ENCODE peak calls at places on chromosomes 6 and 20, in six cellular contexts. T is transverse colon, K is endothelial cell of umbilical vein, G is upper lobe of left lung, E is ovary, B is vagina. J is an unnamed sample.
A peak's percentile ranks its signal among the peaks of the same experiment; 100 is the strongest.

GRCh38 chr6:157280153-157280552 is 43.2 kb downstream of the TMEM242 start:
- DNase-seq in T (no peak), K (no peak), G (no peak), E (no peak), B (no peak), J (no peak)

GRCh38 chr6:7201732-7202541 is 94.2 kb downstream of the RREB1 start:
- DNase-seq in T (peak; percentile 65), K (no peak), G (peak; percentile 85), E (no peak), B (no peak), J (peak; percentile 86)

GRCh38 chr6:7479801-7480266 is 61.6 kb upstream of the DSP start:
- DNase-seq in T (peak; percentile 66), K (peak; percentile 6), G (peak; percentile 66), E (no peak), B (peak; percentile 91), J (peak; percentile 71)

GRCh38 chr6:10268661-10269060 is 146.2 kb downstream of the TFAP2A start:
- DNase-seq in T (no peak), K (no peak), G (no peak), E (no peak), B (no peak), J (no peak)

GRCh38 chr6:50276771-50277261 is 227.1 kb upstream of the DEFB112 start:
- DNase-seq in T (no peak), K (no peak), G (no peak), E (no peak), B (no peak), J (no peak)

GRCh38 chr6:35419431-35419830 is 32.7 kb upstream of the FANCE start:
- DNase-seq in T (no peak), K (peak; percentile 75), G (no peak), E (no peak), B (no peak), J (no peak)

GRCh38 chr6:157410088-157410487 is 29.1 kb downstream of the ZDHHC14 start:
- DNase-seq in T (no peak), K (no peak), G (no peak), E (no peak), B (no peak), J (no peak)

GRCh38 chr20:25072226-25072811 is 9.6 kb downstream of the VSX1 start:
- DNase-seq in T (no peak), K (no peak), G (no peak), E (no peak), B (peak; percentile 77), J (peak; percentile 4)

GRCh38 chr6:140980265-140980887 is 1152.3 kb upstream of the GJE1 start:
- DNase-seq in T (no peak), K (no peak), G (no peak), E (no peak), B (no peak), J (no peak)

GRCh38 chr6:107807186-107807585 is 16.9 kb downstream of the SCML4 start:
- DNase-seq in T (no peak), K (no peak), G (no peak), E (no peak), B (peak; percentile 54), J (no peak)

GRCh38 chr6:149925974-149926777 is 3.3 kb upstream of the RAET1G start:
- DNase-seq in T (peak; percentile 93), K (peak; percentile 80), G (peak; percentile 91), E (peak; percentile 91), B (peak; percentile 94), J (peak; percentile 70)

GRCh38 chr6:34657307-34657978 is 39.1 kb downstream of the ILRUN start:
- DNase-seq in T (peak; percentile 60), K (peak; percentile 92), G (peak; percentile 61), E (no peak), B (no peak), J (peak; percentile 73)

GRCh38 chr6:193773-194310 is 98.4 kb upstream of the DUSP22 start:
- DNase-seq in T (no peak), K (no peak), G (no peak), E (no peak), B (no peak), J (no peak)

GRCh38 chr6:137882225-137882961 is 15.3 kb downstream of the TNFAIP3 start:
- DNase-seq in T (no peak), K (no peak), G (no peak), E (no peak), B (peak; percentile 65), J (no peak)

GRCh38 chr6:21508753-21509152 is 84.8 kb upstream of the SOX4 start:
- DNase-seq in T (no peak), K (no peak), G (no peak), E (no peak), B (no peak), J (no peak)

DNA sequence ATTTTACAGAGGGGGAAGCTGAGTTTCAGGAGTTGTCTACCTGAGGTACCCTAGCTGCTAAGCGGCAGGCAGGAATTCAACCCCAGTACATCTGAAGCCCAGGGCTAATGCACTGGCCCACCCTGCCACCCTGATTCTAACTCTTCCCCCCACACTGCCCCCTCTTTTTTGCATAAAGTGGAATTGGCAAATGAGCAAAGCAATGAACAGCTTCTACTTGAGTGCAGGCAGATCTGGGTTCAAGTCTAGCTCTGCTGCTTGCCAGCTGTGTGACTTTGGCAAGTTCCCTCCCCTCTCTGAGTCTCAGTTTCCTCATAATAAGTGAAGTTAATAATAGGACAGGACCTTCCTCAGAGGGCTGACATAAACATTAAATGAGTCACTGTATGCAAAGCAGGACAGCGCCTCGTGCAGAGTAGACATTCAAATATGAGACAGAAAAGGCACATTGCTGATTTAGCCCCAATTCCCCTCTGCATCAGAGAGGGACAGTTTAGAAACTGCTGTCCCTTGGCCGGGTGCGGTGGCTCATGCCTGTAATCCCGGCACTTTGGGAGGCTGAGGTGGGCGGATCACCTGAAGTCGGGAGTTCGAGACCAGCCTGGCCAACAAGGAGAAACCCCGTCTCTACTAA is 4.7 kb downstream of the ADA start:
- DNase-seq in T (peak; percentile 36), K (peak; percentile 68), G (no peak), E (no peak), B (no peak), J (peak; percentile 74)
- H3K4me3 ChIP-seq in T (no peak overlapping the region), K (no peak overlapping the region), G (no peak overlapping the region), E (no peak overlapping the region), B (no peak overlapping the region), J (no peak overlapping the region)

GRCh38 chr6:136324981-136325380 is 35.3 kb upstream of the BCLAF1 start:
- DNase-seq in T (no peak), K (no peak), G (no peak), E (no peak), B (no peak), J (no peak)

GRCh38 chr6:136330634-136331033 is 41.0 kb upstream of the BCLAF1 start:
- DNase-seq in T (no peak), K (no peak), G (no peak), E (no peak), B (no peak), J (no peak)

GRCh38 chr6:136323431-136324112 is 33.9 kb upstream of the BCLAF1 start:
- DNase-seq in T (no peak), K (no peak), G (no peak), E (no peak), B (no peak), J (no peak)

GRCh38 chr6:136331461-136331860 is 41.8 kb upstream of the BCLAF1 start:
- DNase-seq in T (no peak), K (no peak), G (no peak), E (no peak), B (no peak), J (no peak)

DNA sequence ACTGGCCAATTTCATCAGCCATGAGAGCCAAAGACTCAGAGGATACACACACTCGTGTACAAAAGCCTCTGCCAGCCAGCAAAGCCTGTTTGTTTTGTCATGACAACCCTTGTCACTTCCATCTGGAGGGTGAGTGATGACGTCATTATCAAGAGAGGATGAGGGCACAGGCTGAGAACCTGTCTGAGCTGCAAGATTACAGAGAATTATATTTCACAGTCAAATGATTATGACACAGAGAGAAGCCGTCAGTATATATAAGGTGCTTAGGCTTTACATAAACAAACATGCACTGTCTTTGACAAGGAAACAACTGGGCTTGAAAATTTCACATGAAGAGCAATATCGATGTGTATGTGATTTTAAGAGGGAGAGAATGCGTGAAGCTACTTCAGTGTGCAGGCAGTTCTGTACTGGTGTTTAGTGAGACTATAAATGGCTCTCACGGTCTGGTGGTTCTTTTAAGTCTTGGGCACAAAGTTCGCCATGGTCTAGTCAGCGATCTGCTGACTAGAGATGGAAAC is 36.5 kb upstream of the BCLAF1 start:
- DNase-seq in T (no peak), K (peak; percentile 10), G (no peak), E (no peak), B (no peak), J (no peak)
- TF ChIP-seq POLR2A in T (no peak), K (no peak), G (no peak), E (no peak), B (no peak), J (no peak)

GRCh38 chr6:51986864-51987263 is 100.5 kb downstream of the PKHD1 start:
- DNase-seq in T (no peak), K (no peak), G (no peak), E (no peak), B (no peak), J (no peak)

GRCh38 chr6:51983564-51983963 is 103.8 kb downstream of the PKHD1 start:
- DNase-seq in T (no peak), K (no peak), G (no peak), E (no peak), B (no peak), J (no peak)
- H3K27ac ChIP-seq in T (no peak overlapping the region), K (no peak overlapping the region), G (no peak overlapping the region), E (no peak overlapping the region), B (no peak overlapping the region), J (no peak overlapping the region)

GRCh38 chr6:104951677-104952076 is 5.2 kb upstream of the LIN28B start:
- DNase-seq in T (no peak), K (no peak), G (no peak), E (no peak), B (no peak), J (no peak)

GRCh38 chr6:104955491-104955890 is 1.4 kb upstream of the LIN28B start:
- DNase-seq in T (no peak), K (no peak), G (no peak), E (no peak), B (no peak), J (no peak)

GRCh38 chr6:104952911-104953409 is 3.9 kb upstream of the LIN28B start:
- DNase-seq in T (no peak), K (no peak), G (no peak), E (no peak), B (no peak), J (no peak)

GRCh38 chr6:104954091-104954797 is 2.7 kb upstream of the LIN28B start:
- DNase-seq in T (no peak), K (no peak), G (no peak), E (no peak), B (no peak), J (no peak)

GRCh38 chr6:104953410-104953953 is 3.4 kb upstream of the LIN28B start:
- DNase-seq in T (no peak), K (no peak), G (no peak), E (no peak), B (no peak), J (no peak)
- H3K4me3 ChIP-seq in T (no peak overlapping the region), K (no peak overlapping the region), G (no peak overlapping the region), E (no peak overlapping the region), B (no peak overlapping the region), J (no peak overlapping the region)

GRCh38 chr6:13873288-13874190 is 51.2 kb upstream of the RNF182 start:
- DNase-seq in T (peak; percentile 78), K (peak; percentile 18), G (peak; percentile 78), E (peak; percentile 53), B (peak; percentile 67), J (peak; percentile 81)
- TF ChIP-seq POLR2A in T (no peak), K (no peak), G (peak; percentile 16), E (no peak), B (no peak), J (no peak)